ENCODE peak calls at places on chromosomes 11 and 22, in ten cellular contexts. E is AG09319; Q is fibroblast of the conjunctiva; D is Calu3; U is stimulated activated CD4-positive, alpha-beta T cell treated with anti-CD3 and anti-CD28 coated beads, Interleukin-1b, Interleukin-23, amount 100 ng/mL, for 4 hours; X is right atrium auricular region; L is adrenal gland; G is ELF-1; J is mammary epithelial cell; C is K562. M is an unnamed sample.

GRCh38 chr11:64246874-64247728 is at the start of gene PPP1R14B:
- DNase-seq in G (peak), E (peak), J (peak), X (peak), D (peak), C (peak), Q (peak), L (peak), U (peak), M (peak)

GRCh38 chr11:27612932-27613669 is 87.2 kb downstream of the BDNF start:
- DNase-seq in E (no peak), Q (no peak), U (no peak), C (no peak), L (no peak), G (no peak), J (no peak), X (no peak), D (no peak), M (no peak)

GRCh38 chr11:63683133-63683991 is 2.1 kb downstream of the RTN3 start:
- DNase-seq in E (no peak), L (no peak), C (peak), X (no peak), J (no peak), Q (no peak), G (no peak), U (no peak), D (no peak), M (no peak)

GRCh38 chr11:110531056-110531756 is 101.5 kb downstream of the FDX1 start:
- DNase-seq in D (no peak), X (no peak), L (peak), E (no peak), U (no peak), G (no peak), J (peak), Q (no peak), C (no peak), M (no peak)

GRCh38 chr22:25221790-25222189 is 2.4 kb downstream of the CRYBB2 start:
- DNase-seq in C (no peak), J (no peak), X (no peak), D (no peak), Q (no peak), U (no peak), E (no peak), L (no peak), G (no peak), M (no peak)

GRCh38 chr22:37701121-37701786 is 4.4 kb downstream of the TRIOBP start:
- DNase-seq in J (no peak), G (no peak), C (no peak), E (no peak), X (no peak), Q (no peak), D (no peak), L (no peak), U (no peak), M (no peak)

GRCh38 chr22:30810105-30810504 is 115.4 kb downstream of the OSBP2 start:
- DNase-seq in L (no peak), C (no peak), E (no peak), U (no peak), D (no peak), Q (no peak), G (no peak), X (no peak), J (no peak), M (no peak)

GRCh38 chr11:22192642-22193347 is at the start of gene ANO5:
- DNase-seq in Q (no peak), X (peak), J (no peak), L (peak), D (peak), C (peak), U (no peak), E (no peak), G (peak), M (peak)

GRCh38 chr22:45096256-45096907 is 67.3 kb upstream of the NUP50 start:
- DNase-seq in G (peak), C (peak), D (peak), L (peak), X (peak), E (peak), U (peak), J (peak), Q (peak), M (peak)

GRCh38 chr22:23882370-23882769 is 11.8 kb upstream of the MIF start:
- DNase-seq in E (no peak), U (no peak), D (no peak), L (no peak), C (no peak), J (no peak), G (no peak), Q (no peak), X (no peak), M (no peak)

GRCh38 chr22:50296658-50297490 is 10.6 kb downstream of the PLXNB2 start:
- DNase-seq in E (no peak), C (no peak), J (no peak), Q (no peak), U (no peak), D (no peak), X (no peak), L (no peak), G (no peak), M (no peak)

GRCh38 chr22:46171940-46172339 is 21.6 kb downstream of the PPARA start:
- DNase-seq in D (no peak), X (no peak), J (peak), C (no peak), G (no peak), U (no peak), E (peak), L (no peak), Q (peak), M (peak)

GRCh38 chr11:60937144-60937527 is 12.9 kb downstream of the TMEM132A start:
- DNase-seq in C (no peak), Q (no peak), E (no peak), X (no peak), J (no peak), L (no peak), U (no peak), G (no peak), D (no peak), M (no peak)

GRCh38 chr11:35617316-35617686 is 959 bp upstream of the FJX1 start:
- DNase-seq in E (no peak), D (no peak), L (no peak), J (no peak), X (no peak), G (no peak), U (no peak), Q (no peak), C (no peak), M (no peak)

GRCh38 chr11:128195057-128195751 is 392.2 kb downstream of the ETS1 start:
- DNase-seq in L (no peak), J (no peak), G (no peak), U (no peak), D (no peak), C (no peak), X (no peak), Q (no peak), E (no peak), M (no peak)

GRCh38 chr11:36149538-36150242 is 139.5 kb downstream of the COMMD9 start:
- DNase-seq in E (peak), G (peak), Q (peak), U (peak), X (peak), L (peak), D (peak), J (peak), C (peak), M (peak)

GRCh38 chr11:65917077-65917433 is 1.8 kb downstream of the C11orf68 start:
- DNase-seq in D (no peak), G (no peak), J (no peak), Q (no peak), C (no peak), L (no peak), U (no peak), X (no peak), E (no peak), M (no peak)

GRCh38 chr11:120425527-120425926 is 86.0 kb upstream of the GRIK4 start:
- DNase-seq in J (no peak), C (no peak), U (no peak), G (no peak), D (no peak), E (no peak), L (no peak), X (no peak), Q (no peak), M (no peak)

M was measured in SJCRH30.